ENCODE peak calls at places on chromosomes 2 and 18, in ten cellular contexts. One of them, this sample, is unnamed.
A peak's percentile ranks its signal among the peaks of the same experiment; 100 is the strongest.

GRCh38 chr2:144498215-144498614 is 21.7 kb downstream of the ZEB2 start:
- DNase-seq in keratinocyte: no peak
- DNase-seq in pancreas: no peak
- DNase-seq in dorsolateral prefrontal cortex: no peak
- DNase-seq in right lobe of liver: no peak
- DNase-seq in cardiac muscle cell: no peak
- DNase-seq in IMR-90: no peak
- DNase-seq in fibroblast of mammary gland: no peak
- DNase-seq in endodermal cell: no peak
- DNase-seq in Peyer's patch: no peak
- DNase-seq in this sample: no peak

GRCh38 chr2:109290887-109291675 is 162.1 kb downstream of the SH3RF3 start:
- DNase-seq in keratinocyte: no peak
- DNase-seq in pancreas: no peak
- DNase-seq in dorsolateral prefrontal cortex: peak; percentile 47
- DNase-seq in right lobe of liver: no peak
- DNase-seq in cardiac muscle cell: no peak
- DNase-seq in IMR-90: peak; percentile 83
- DNase-seq in fibroblast of mammary gland: peak; percentile 44
- DNase-seq in endodermal cell: no peak
- DNase-seq in Peyer's patch: no peak
- DNase-seq in this sample: peak; percentile 58

GRCh38 chr2:239461551-239462515 is 61.0 kb upstream of the HDAC4 start:
- DNase-seq in keratinocyte: no peak
- DNase-seq in pancreas: no peak
- DNase-seq in dorsolateral prefrontal cortex: no peak
- DNase-seq in right lobe of liver: no peak
- DNase-seq in cardiac muscle cell: no peak
- DNase-seq in IMR-90: no peak
- DNase-seq in fibroblast of mammary gland: no peak
- DNase-seq in endodermal cell: peak; percentile 32
- DNase-seq in Peyer's patch: peak; percentile 29
- DNase-seq in this sample: peak; percentile 22

GRCh38 chr2:152054593-152054992 is 44.3 kb downstream of the CACNB4 start:
- DNase-seq in keratinocyte: peak; percentile 26
- DNase-seq in pancreas: no peak
- DNase-seq in dorsolateral prefrontal cortex: no peak
- DNase-seq in right lobe of liver: no peak
- DNase-seq in cardiac muscle cell: peak; percentile 75
- DNase-seq in IMR-90: peak; percentile 65
- DNase-seq in fibroblast of mammary gland: peak; percentile 86
- DNase-seq in endodermal cell: no peak
- DNase-seq in Peyer's patch: no peak
- DNase-seq in this sample: peak; percentile 63

GRCh38 chr2:222637072-222637471 is 18.8 kb downstream of the FARSB start:
- DNase-seq in keratinocyte: no peak
- DNase-seq in pancreas: no peak
- DNase-seq in dorsolateral prefrontal cortex: no peak
- DNase-seq in right lobe of liver: no peak
- DNase-seq in cardiac muscle cell: no peak
- DNase-seq in IMR-90: no peak
- DNase-seq in fibroblast of mammary gland: no peak
- DNase-seq in endodermal cell: no peak
- DNase-seq in Peyer's patch: peak; percentile 54
- DNase-seq in this sample: no peak

GRCh38 chr2:207599641-207600040 is 25.6 kb downstream of the METTL21A start:
- DNase-seq in keratinocyte: no peak
- DNase-seq in pancreas: no peak
- DNase-seq in dorsolateral prefrontal cortex: no peak
- DNase-seq in right lobe of liver: no peak
- DNase-seq in cardiac muscle cell: no peak
- DNase-seq in IMR-90: no peak
- DNase-seq in fibroblast of mammary gland: peak; percentile 5
- DNase-seq in endodermal cell: no peak
- DNase-seq in Peyer's patch: no peak
- DNase-seq in this sample: no peak

GRCh38 chr2:85819811-85820510 is 66.2 kb downstream of the ATOH8 start:
- DNase-seq in keratinocyte: no peak
- DNase-seq in pancreas: no peak
- DNase-seq in dorsolateral prefrontal cortex: no peak
- DNase-seq in right lobe of liver: no peak
- DNase-seq in cardiac muscle cell: no peak
- DNase-seq in IMR-90: no peak
- DNase-seq in fibroblast of mammary gland: no peak
- DNase-seq in endodermal cell: no peak
- DNase-seq in Peyer's patch: no peak
- DNase-seq in this sample: no peak

GRCh38 chr2:48183991-48184390 is 277.7 kb upstream of the FBXO11 start:
- DNase-seq in keratinocyte: no peak
- DNase-seq in pancreas: no peak
- DNase-seq in dorsolateral prefrontal cortex: no peak
- DNase-seq in right lobe of liver: no peak
- DNase-seq in cardiac muscle cell: no peak
- DNase-seq in IMR-90: no peak
- DNase-seq in fibroblast of mammary gland: no peak
- DNase-seq in endodermal cell: no peak
- DNase-seq in Peyer's patch: no peak
- DNase-seq in this sample: no peak

GRCh38 chr2:181554511-181554910 is 97.3 kb downstream of the ITGA4 start:
- DNase-seq in keratinocyte: no peak
- DNase-seq in pancreas: no peak
- DNase-seq in dorsolateral prefrontal cortex: no peak
- DNase-seq in right lobe of liver: no peak
- DNase-seq in cardiac muscle cell: no peak
- DNase-seq in IMR-90: no peak
- DNase-seq in fibroblast of mammary gland: no peak
- DNase-seq in endodermal cell: no peak
- DNase-seq in Peyer's patch: no peak
- DNase-seq in this sample: no peak

GRCh38 chr2:36479406-36479805 is 118.6 kb downstream of the FEZ2 start:
- DNase-seq in keratinocyte: no peak
- DNase-seq in pancreas: no peak
- DNase-seq in dorsolateral prefrontal cortex: no peak
- DNase-seq in right lobe of liver: no peak
- DNase-seq in cardiac muscle cell: no peak
- DNase-seq in IMR-90: no peak
- DNase-seq in fibroblast of mammary gland: no peak
- DNase-seq in endodermal cell: no peak
- DNase-seq in Peyer's patch: no peak
- DNase-seq in this sample: no peak

GRCh38 chr2:36478332-36478738 is 119.6 kb downstream of the FEZ2 start:
- DNase-seq in keratinocyte: peak; percentile 67
- DNase-seq in pancreas: peak; percentile 36
- DNase-seq in dorsolateral prefrontal cortex: no peak
- DNase-seq in right lobe of liver: no peak
- DNase-seq in cardiac muscle cell: peak; percentile 88
- DNase-seq in IMR-90: peak; percentile 96
- DNase-seq in fibroblast of mammary gland: peak; percentile 88
- DNase-seq in endodermal cell: no peak
- DNase-seq in Peyer's patch: no peak
- DNase-seq in this sample: peak; percentile 93

GRCh38 chr2:36477744-36478143 is 120.2 kb downstream of the FEZ2 start:
- DNase-seq in keratinocyte: no peak
- DNase-seq in pancreas: no peak
- DNase-seq in dorsolateral prefrontal cortex: no peak
- DNase-seq in right lobe of liver: no peak
- DNase-seq in cardiac muscle cell: no peak
- DNase-seq in IMR-90: no peak
- DNase-seq in fibroblast of mammary gland: no peak
- DNase-seq in endodermal cell: no peak
- DNase-seq in Peyer's patch: no peak
- DNase-seq in this sample: no peak

GRCh38 chr2:36480028-36480427 is 117.9 kb downstream of the FEZ2 start:
- DNase-seq in keratinocyte: no peak
- DNase-seq in pancreas: no peak
- DNase-seq in dorsolateral prefrontal cortex: no peak
- DNase-seq in right lobe of liver: no peak
- DNase-seq in cardiac muscle cell: no peak
- DNase-seq in IMR-90: no peak
- DNase-seq in fibroblast of mammary gland: no peak
- DNase-seq in endodermal cell: no peak
- DNase-seq in Peyer's patch: no peak
- DNase-seq in this sample: no peak

GRCh38 chr2:36478999-36479398 is 119.0 kb downstream of the FEZ2 start:
- DNase-seq in keratinocyte: no peak
- DNase-seq in pancreas: no peak
- DNase-seq in dorsolateral prefrontal cortex: no peak
- DNase-seq in right lobe of liver: no peak
- DNase-seq in cardiac muscle cell: no peak
- DNase-seq in IMR-90: no peak
- DNase-seq in fibroblast of mammary gland: no peak
- DNase-seq in endodermal cell: no peak
- DNase-seq in Peyer's patch: no peak
- DNase-seq in this sample: no peak
- H3K4me3 ChIP-seq in keratinocyte: no peak overlapping the region
- H3K4me3 ChIP-seq in pancreas: no peak overlapping the region
- H3K4me3 ChIP-seq in dorsolateral prefrontal cortex: no peak overlapping the region
- H3K4me3 ChIP-seq in right lobe of liver: no peak overlapping the region
- H3K4me3 ChIP-seq in cardiac muscle cell: no peak overlapping the region
- H3K4me3 ChIP-seq in IMR-90: no peak overlapping the region
- H3K4me3 ChIP-seq in fibroblast of mammary gland: no peak overlapping the region
- H3K4me3 ChIP-seq in endodermal cell: no peak overlapping the region
- H3K4me3 ChIP-seq in Peyer's patch: no peak overlapping the region
- H3K4me3 ChIP-seq in this sample: no peak overlapping the region

GRCh38 chr2:33670392-33670937 is 71.4 kb upstream of the FAM98A start:
- DNase-seq in keratinocyte: no peak
- DNase-seq in pancreas: no peak
- DNase-seq in dorsolateral prefrontal cortex: no peak
- DNase-seq in right lobe of liver: no peak
- DNase-seq in cardiac muscle cell: no peak
- DNase-seq in IMR-90: no peak
- DNase-seq in fibroblast of mammary gland: no peak
- DNase-seq in endodermal cell: peak; percentile 65
- DNase-seq in Peyer's patch: no peak
- DNase-seq in this sample: no peak
- TF ChIP-seq CTCF in keratinocyte: no peak
- TF ChIP-seq CTCF in pancreas: no peak
- TF ChIP-seq CTCF in dorsolateral prefrontal cortex: no peak
- TF ChIP-seq CTCF in right lobe of liver: no peak
- TF ChIP-seq CTCF in cardiac muscle cell: no peak
- TF ChIP-seq CTCF in IMR-90: no peak
- TF ChIP-seq CTCF in fibroblast of mammary gland: peak; percentile 10
- TF ChIP-seq CTCF in endodermal cell: peak; percentile 68
- TF ChIP-seq CTCF in Peyer's patch: no peak
- TF ChIP-seq CTCF in this sample: peak; percentile 26

GRCh38 chr2:226031962-226032441 is 632.5 kb downstream of the NYAP2 start:
- DNase-seq in keratinocyte: no peak
- DNase-seq in pancreas: no peak
- DNase-seq in dorsolateral prefrontal cortex: no peak
- DNase-seq in right lobe of liver: no peak
- DNase-seq in cardiac muscle cell: peak; percentile 33
- DNase-seq in IMR-90: peak; percentile 44
- DNase-seq in fibroblast of mammary gland: no peak
- DNase-seq in endodermal cell: peak; percentile 49
- DNase-seq in Peyer's patch: no peak
- DNase-seq in this sample: peak; percentile 47
- H3K4me3 ChIP-seq in keratinocyte: peak overlapping the region; percentile 63
- H3K4me3 ChIP-seq in pancreas: no peak overlapping the region
- H3K4me3 ChIP-seq in dorsolateral prefrontal cortex: peak overlapping the region; percentile 53
- H3K4me3 ChIP-seq in right lobe of liver: no peak overlapping the region
- H3K4me3 ChIP-seq in cardiac muscle cell: peak overlapping the region; percentile 52
- H3K4me3 ChIP-seq in IMR-90: no peak overlapping the region
- H3K4me3 ChIP-seq in fibroblast of mammary gland: peak overlapping the region; percentile 68
- H3K4me3 ChIP-seq in endodermal cell: peak overlapping the region; percentile 84
- H3K4me3 ChIP-seq in Peyer's patch: peak overlapping the region; percentile 49
- H3K4me3 ChIP-seq in this sample: peak overlapping the region; percentile 70

GRCh38 chr2:20225294-20226151 is 593 bp upstream of the SDC1 start:
- DNase-seq in keratinocyte: no peak
- DNase-seq in pancreas: peak; percentile 71
- DNase-seq in dorsolateral prefrontal cortex: no peak
- DNase-seq in right lobe of liver: peak; percentile 82
- DNase-seq in cardiac muscle cell: peak; percentile 42
- DNase-seq in IMR-90: peak; percentile 50
- DNase-seq in fibroblast of mammary gland: peak; percentile 33
- DNase-seq in endodermal cell: no peak
- DNase-seq in Peyer's patch: peak; percentile 92
- DNase-seq in this sample: peak; percentile 57
- TF ChIP-seq CTCF in keratinocyte: no peak
- TF ChIP-seq CTCF in pancreas: no peak
- TF ChIP-seq CTCF in dorsolateral prefrontal cortex: peak; percentile 29
- TF ChIP-seq CTCF in right lobe of liver: peak; percentile 61
- TF ChIP-seq CTCF in cardiac muscle cell: peak; percentile 50
- TF ChIP-seq CTCF in IMR-90: peak; percentile 63
- TF ChIP-seq CTCF in fibroblast of mammary gland: peak; percentile 34
- TF ChIP-seq CTCF in endodermal cell: peak; percentile 71
- TF ChIP-seq CTCF in Peyer's patch: peak; percentile 82
- TF ChIP-seq CTCF in this sample: peak; percentile 63

GRCh38 chr18:62596145-62597005 is 73.5 kb downstream of the ZCCHC2 start:
- DNase-seq in keratinocyte: no peak
- DNase-seq in pancreas: no peak
- DNase-seq in dorsolateral prefrontal cortex: no peak
- DNase-seq in right lobe of liver: peak; percentile 42
- DNase-seq in cardiac muscle cell: peak; percentile 9
- DNase-seq in IMR-90: no peak
- DNase-seq in fibroblast of mammary gland: peak; percentile 25
- DNase-seq in endodermal cell: peak; percentile 73
- DNase-seq in Peyer's patch: no peak
- DNase-seq in this sample: peak; percentile 10
- H3K4me3 ChIP-seq in keratinocyte: peak overlapping the region; percentile 42
- H3K4me3 ChIP-seq in pancreas: no peak overlapping the region
- H3K4me3 ChIP-seq in dorsolateral prefrontal cortex: peak overlapping the region; percentile 60
- H3K4me3 ChIP-seq in right lobe of liver: peak overlapping the region; percentile 14
- H3K4me3 ChIP-seq in cardiac muscle cell: peak overlapping the region; percentile 37
- H3K4me3 ChIP-seq in IMR-90: no peak overlapping the region
- H3K4me3 ChIP-seq in fibroblast of mammary gland: peak overlapping the region; percentile 27
- H3K4me3 ChIP-seq in endodermal cell: peak overlapping the region; percentile 76
- H3K4me3 ChIP-seq in Peyer's patch: peak overlapping the region; percentile 33
- H3K4me3 ChIP-seq in this sample: peak overlapping the region; percentile 32

GRCh38 chr2:82256983-82257382 is 1952.4 kb upstream of the LRRTM1 start:
- DNase-seq in keratinocyte: no peak
- DNase-seq in pancreas: no peak
- DNase-seq in dorsolateral prefrontal cortex: no peak
- DNase-seq in right lobe of liver: no peak
- DNase-seq in cardiac muscle cell: no peak
- DNase-seq in IMR-90: no peak
- DNase-seq in fibroblast of mammary gland: no peak
- DNase-seq in endodermal cell: no peak
- DNase-seq in Peyer's patch: no peak
- DNase-seq in this sample: no peak

GRCh38 chr2:82256288-82256687 is 1951.7 kb upstream of the LRRTM1 start:
- DNase-seq in keratinocyte: no peak
- DNase-seq in pancreas: no peak
- DNase-seq in dorsolateral prefrontal cortex: no peak
- DNase-seq in right lobe of liver: no peak
- DNase-seq in cardiac muscle cell: no peak
- DNase-seq in IMR-90: no peak
- DNase-seq in fibroblast of mammary gland: no peak
- DNase-seq in endodermal cell: no peak
- DNase-seq in Peyer's patch: no peak
- DNase-seq in this sample: no peak

GRCh38 chr2:82260521-82260920 is 1956.0 kb upstream of the LRRTM1 start:
- DNase-seq in keratinocyte: no peak
- DNase-seq in pancreas: no peak
- DNase-seq in dorsolateral prefrontal cortex: no peak
- DNase-seq in right lobe of liver: no peak
- DNase-seq in cardiac muscle cell: no peak
- DNase-seq in IMR-90: no peak
- DNase-seq in fibroblast of mammary gland: no peak
- DNase-seq in endodermal cell: no peak
- DNase-seq in Peyer's patch: no peak
- DNase-seq in this sample: no peak

GRCh38 chr2:82259551-82259950 is 1955.0 kb upstream of the LRRTM1 start:
- DNase-seq in keratinocyte: no peak
- DNase-seq in pancreas: no peak
- DNase-seq in dorsolateral prefrontal cortex: no peak
- DNase-seq in right lobe of liver: no peak
- DNase-seq in cardiac muscle cell: no peak
- DNase-seq in IMR-90: no peak
- DNase-seq in fibroblast of mammary gland: no peak
- DNase-seq in endodermal cell: no peak
- DNase-seq in Peyer's patch: no peak
- DNase-seq in this sample: no peak

GRCh38 chr2:82258151-82258550 is 1953.6 kb upstream of the LRRTM1 start:
- DNase-seq in keratinocyte: no peak
- DNase-seq in pancreas: no peak
- DNase-seq in dorsolateral prefrontal cortex: no peak
- DNase-seq in right lobe of liver: no peak
- DNase-seq in cardiac muscle cell: no peak
- DNase-seq in IMR-90: no peak
- DNase-seq in fibroblast of mammary gland: no peak
- DNase-seq in endodermal cell: no peak
- DNase-seq in Peyer's patch: no peak
- DNase-seq in this sample: no peak
- TF ChIP-seq CTCF in keratinocyte: no peak
- TF ChIP-seq CTCF in pancreas: no peak
- TF ChIP-seq CTCF in dorsolateral prefrontal cortex: no peak
- TF ChIP-seq CTCF in right lobe of liver: no peak
- TF ChIP-seq CTCF in cardiac muscle cell: no peak
- TF ChIP-seq CTCF in IMR-90: no peak
- TF ChIP-seq CTCF in fibroblast of mammary gland: no peak
- TF ChIP-seq CTCF in endodermal cell: no peak
- TF ChIP-seq CTCF in Peyer's patch: no peak
- TF ChIP-seq CTCF in this sample: no peak